ENCODE peak calls at places on chromosomes 7 and 10, in nine cellular contexts. One of them, this sample, is unnamed.
A peak's percentile ranks its signal among the peaks of the same experiment; 100 is the strongest.

GRCh38 chr7:52639981-52640380 is 395.5 kb upstream of the POM121L12 start:
- DNase-seq in SK-N-SH: no peak
- DNase-seq in HFF-Myc: no peak
- DNase-seq in A549: no peak
- DNase-seq in astrocyte of the cerebellum: peak; percentile 98
- DNase-seq in heart right ventricle: no peak
- DNase-seq in activated CD8-positive, alpha-beta T cell treated with anti-CD3 and anti-CD28 coated beads for 36 hours: no peak
- DNase-seq in GM13977: no peak
- DNase-seq in PC-9: no peak
- DNase-seq in this sample: no peak

GRCh38 chr7:2985866-2986265 is 57.8 kb downstream of the CARD11 start:
- DNase-seq in SK-N-SH: no peak
- DNase-seq in GM13977: no peak
- DNase-seq in activated CD8-positive, alpha-beta T cell treated with anti-CD3 and anti-CD28 coated beads for 36 hours: no peak
- DNase-seq in HFF-Myc: no peak
- DNase-seq in A549: no peak
- DNase-seq in heart right ventricle: no peak
- DNase-seq in PC-9: no peak
- DNase-seq in astrocyte of the cerebellum: no peak
- DNase-seq in this sample: no peak

GRCh38 chr10:67943917-67944316 is 59.5 kb downstream of the SIRT1 start:
- DNase-seq in A549: no peak
- DNase-seq in HFF-Myc: no peak
- DNase-seq in GM13977: no peak
- DNase-seq in astrocyte of the cerebellum: no peak
- DNase-seq in SK-N-SH: no peak
- DNase-seq in activated CD8-positive, alpha-beta T cell treated with anti-CD3 and anti-CD28 coated beads for 36 hours: no peak
- DNase-seq in heart right ventricle: no peak
- DNase-seq in PC-9: no peak
- DNase-seq in this sample: no peak

GRCh38 chr10:104447331-104447730 is 93.7 kb downstream of the CFAP58 start:
- DNase-seq in HFF-Myc: no peak
- DNase-seq in activated CD8-positive, alpha-beta T cell treated with anti-CD3 and anti-CD28 coated beads for 36 hours: no peak
- DNase-seq in A549: no peak
- DNase-seq in heart right ventricle: no peak
- DNase-seq in SK-N-SH: no peak
- DNase-seq in PC-9: no peak
- DNase-seq in astrocyte of the cerebellum: peak; percentile 8
- DNase-seq in GM13977: no peak
- DNase-seq in this sample: no peak

GRCh38 chr7:71482284-71482683 is 350.3 kb downstream of the GALNT17 start:
- DNase-seq in SK-N-SH: no peak
- DNase-seq in astrocyte of the cerebellum: no peak
- DNase-seq in HFF-Myc: no peak
- DNase-seq in activated CD8-positive, alpha-beta T cell treated with anti-CD3 and anti-CD28 coated beads for 36 hours: no peak
- DNase-seq in PC-9: no peak
- DNase-seq in heart right ventricle: no peak
- DNase-seq in A549: no peak
- DNase-seq in GM13977: no peak
- DNase-seq in this sample: no peak

GRCh38 chr10:62384447-62385081 is 10.4 kb downstream of the ZNF365 start:
- DNase-seq in GM13977: no peak
- DNase-seq in astrocyte of the cerebellum: no peak
- DNase-seq in HFF-Myc: no peak
- DNase-seq in PC-9: no peak
- DNase-seq in activated CD8-positive, alpha-beta T cell treated with anti-CD3 and anti-CD28 coated beads for 36 hours: no peak
- DNase-seq in A549: no peak
- DNase-seq in heart right ventricle: no peak
- DNase-seq in SK-N-SH: no peak
- DNase-seq in this sample: no peak

GRCh38 chr7:13551503-13551902 is 438.0 kb downstream of the ETV1 start:
- DNase-seq in HFF-Myc: no peak
- DNase-seq in heart right ventricle: no peak
- DNase-seq in SK-N-SH: no peak
- DNase-seq in astrocyte of the cerebellum: peak; percentile 5
- DNase-seq in activated CD8-positive, alpha-beta T cell treated with anti-CD3 and anti-CD28 coated beads for 36 hours: no peak
- DNase-seq in A549: no peak
- DNase-seq in GM13977: no peak
- DNase-seq in PC-9: no peak
- DNase-seq in this sample: no peak

GRCh38 chr7:150997817-150998216 is 7.0 kb downstream of the NOS3 start:
- DNase-seq in HFF-Myc: no peak
- DNase-seq in SK-N-SH: peak; percentile 21
- DNase-seq in GM13977: no peak
- DNase-seq in activated CD8-positive, alpha-beta T cell treated with anti-CD3 and anti-CD28 coated beads for 36 hours: no peak
- DNase-seq in heart right ventricle: no peak
- DNase-seq in astrocyte of the cerebellum: no peak
- DNase-seq in PC-9: no peak
- DNase-seq in A549: no peak
- DNase-seq in this sample: no peak

GRCh38 chr7:138029941-138030340 is 28.1 kb upstream of the CREB3L2 start:
- DNase-seq in SK-N-SH: no peak
- DNase-seq in GM13977: no peak
- DNase-seq in activated CD8-positive, alpha-beta T cell treated with anti-CD3 and anti-CD28 coated beads for 36 hours: no peak
- DNase-seq in PC-9: no peak
- DNase-seq in heart right ventricle: no peak
- DNase-seq in HFF-Myc: no peak
- DNase-seq in A549: no peak
- DNase-seq in astrocyte of the cerebellum: no peak
- DNase-seq in this sample: no peak

GRCh38 chr7:132876576-132876975 is 205.3 kb downstream of the CHCHD3 start:
- DNase-seq in heart right ventricle: no peak
- DNase-seq in astrocyte of the cerebellum: no peak
- DNase-seq in activated CD8-positive, alpha-beta T cell treated with anti-CD3 and anti-CD28 coated beads for 36 hours: no peak
- DNase-seq in PC-9: no peak
- DNase-seq in A549: no peak
- DNase-seq in SK-N-SH: no peak
- DNase-seq in HFF-Myc: no peak
- DNase-seq in GM13977: no peak
- DNase-seq in this sample: no peak

GRCh38 chr7:142563470-142563869 is 185.8 kb upstream of the PRSS1 start:
- DNase-seq in SK-N-SH: no peak
- DNase-seq in HFF-Myc: no peak
- DNase-seq in activated CD8-positive, alpha-beta T cell treated with anti-CD3 and anti-CD28 coated beads for 36 hours: no peak
- DNase-seq in PC-9: no peak
- DNase-seq in GM13977: no peak
- DNase-seq in A549: no peak
- DNase-seq in astrocyte of the cerebellum: no peak
- DNase-seq in heart right ventricle: no peak
- DNase-seq in this sample: no peak

GRCh38 chr7:150685219-150686029 is at the start of gene GIMAP2:
- DNase-seq in HFF-Myc: no peak
- DNase-seq in GM13977: peak; percentile 49
- DNase-seq in A549: no peak
- DNase-seq in heart right ventricle: peak; percentile 23
- DNase-seq in PC-9: no peak
- DNase-seq in activated CD8-positive, alpha-beta T cell treated with anti-CD3 and anti-CD28 coated beads for 36 hours: peak; percentile 49
- DNase-seq in astrocyte of the cerebellum: no peak
- DNase-seq in SK-N-SH: no peak
- DNase-seq in this sample: no peak

GRCh38 chr7:136470179-136470578 is 398.3 kb upstream of the CHRM2 start:
- DNase-seq in SK-N-SH: no peak
- DNase-seq in astrocyte of the cerebellum: no peak
- DNase-seq in PC-9: no peak
- DNase-seq in activated CD8-positive, alpha-beta T cell treated with anti-CD3 and anti-CD28 coated beads for 36 hours: no peak
- DNase-seq in GM13977: no peak
- DNase-seq in HFF-Myc: no peak
- DNase-seq in A549: no peak
- DNase-seq in heart right ventricle: no peak
- DNase-seq in this sample: no peak

DNA sequence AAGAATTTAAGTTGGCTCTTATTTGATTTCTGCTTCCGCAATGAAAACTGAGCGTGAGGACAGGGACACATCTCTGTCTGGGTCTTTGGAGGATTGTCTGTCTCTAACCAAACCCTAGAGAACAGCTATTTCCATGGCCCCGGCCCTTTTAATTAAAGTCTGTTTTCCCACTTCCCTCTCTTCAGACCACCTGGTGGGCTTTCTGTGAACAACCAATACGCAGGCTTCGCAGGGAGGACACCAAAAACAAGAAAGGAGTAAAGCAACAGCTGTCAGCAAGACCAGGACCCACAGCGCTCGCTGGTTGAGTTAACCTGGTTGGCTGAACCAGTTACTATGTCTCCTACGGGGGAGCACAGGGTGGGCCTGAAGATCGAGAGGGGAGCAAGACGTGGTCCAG is 217.1 kb upstream of the FRMD4A start:
- DNase-seq in GM13977: no peak
- DNase-seq in activated CD8-positive, alpha-beta T cell treated with anti-CD3 and anti-CD28 coated beads for 36 hours: no peak
- DNase-seq in PC-9: no peak
- DNase-seq in heart right ventricle: no peak
- DNase-seq in SK-N-SH: no peak
- DNase-seq in HFF-Myc: no peak
- DNase-seq in A549: no peak
- DNase-seq in astrocyte of the cerebellum: no peak
- DNase-seq in this sample: no peak
- TF ChIP-seq CTCF in GM13977: no peak
- TF ChIP-seq CTCF in activated CD8-positive, alpha-beta T cell treated with anti-CD3 and anti-CD28 coated beads for 36 hours: peak; percentile 14
- TF ChIP-seq CTCF in PC-9: peak; percentile 24
- TF ChIP-seq CTCF in heart right ventricle: no peak
- TF ChIP-seq CTCF in SK-N-SH: peak; percentile 27
- TF ChIP-seq CTCF in HFF-Myc: no peak
- TF ChIP-seq CTCF in A549: no peak
- TF ChIP-seq CTCF in astrocyte of the cerebellum: peak; percentile 27
- TF ChIP-seq CTCF in this sample: no peak

GRCh38 chr10:79502561-79503309 is 9.6 kb upstream of the EIF5AL1 start:
- DNase-seq in PC-9: peak; percentile 71
- DNase-seq in astrocyte of the cerebellum: no peak
- DNase-seq in HFF-Myc: no peak
- DNase-seq in heart right ventricle: no peak
- DNase-seq in GM13977: no peak
- DNase-seq in A549: peak; percentile 30
- DNase-seq in SK-N-SH: peak; percentile 52
- DNase-seq in activated CD8-positive, alpha-beta T cell treated with anti-CD3 and anti-CD28 coated beads for 36 hours: no peak
- DNase-seq in this sample: no peak
- TF ChIP-seq CTCF in PC-9: peak; percentile 77
- TF ChIP-seq CTCF in astrocyte of the cerebellum: peak; percentile 50
- TF ChIP-seq CTCF in HFF-Myc: peak; percentile 40
- TF ChIP-seq CTCF in heart right ventricle: peak; percentile 13
- TF ChIP-seq CTCF in GM13977: peak; percentile 38
- TF ChIP-seq CTCF in A549: peak; percentile 52
- TF ChIP-seq CTCF in SK-N-SH: peak; percentile 47
- TF ChIP-seq CTCF in activated CD8-positive, alpha-beta T cell treated with anti-CD3 and anti-CD28 coated beads for 36 hours: no peak
- TF ChIP-seq CTCF in this sample: peak; percentile 76

GRCh38 chr10:71836594-71836970 is 14.5 kb downstream of the PSAP start:
- DNase-seq in PC-9: no peak
- DNase-seq in GM13977: no peak
- DNase-seq in HFF-Myc: no peak
- DNase-seq in SK-N-SH: no peak
- DNase-seq in A549: no peak
- DNase-seq in activated CD8-positive, alpha-beta T cell treated with anti-CD3 and anti-CD28 coated beads for 36 hours: no peak
- DNase-seq in heart right ventricle: peak; percentile 25
- DNase-seq in astrocyte of the cerebellum: peak; percentile 37
- DNase-seq in this sample: no peak

GRCh38 chr10:71834343-71834674 is 16.7 kb downstream of the PSAP start:
- DNase-seq in SK-N-SH: no peak
- DNase-seq in A549: no peak
- DNase-seq in PC-9: no peak
- DNase-seq in heart right ventricle: no peak
- DNase-seq in HFF-Myc: no peak
- DNase-seq in astrocyte of the cerebellum: no peak
- DNase-seq in activated CD8-positive, alpha-beta T cell treated with anti-CD3 and anti-CD28 coated beads for 36 hours: no peak
- DNase-seq in GM13977: no peak
- DNase-seq in this sample: no peak

GRCh38 chr10:71838264-71839211 is 12.5 kb downstream of the PSAP start:
- DNase-seq in A549: peak; percentile 36
- DNase-seq in PC-9: peak; percentile 87
- DNase-seq in HFF-Myc: no peak
- DNase-seq in SK-N-SH: no peak
- DNase-seq in GM13977: no peak
- DNase-seq in astrocyte of the cerebellum: no peak
- DNase-seq in activated CD8-positive, alpha-beta T cell treated with anti-CD3 and anti-CD28 coated beads for 36 hours: no peak
- DNase-seq in heart right ventricle: no peak
- DNase-seq in this sample: no peak

GRCh38 chr10:71835671-71836593 is 15.1 kb downstream of the PSAP start:
- DNase-seq in SK-N-SH: peak; percentile 85
- DNase-seq in HFF-Myc: peak; percentile 93
- DNase-seq in A549: no peak
- DNase-seq in PC-9: no peak
- DNase-seq in activated CD8-positive, alpha-beta T cell treated with anti-CD3 and anti-CD28 coated beads for 36 hours: peak; percentile 39
- DNase-seq in heart right ventricle: peak; percentile 72
- DNase-seq in GM13977: peak; percentile 89
- DNase-seq in astrocyte of the cerebellum: peak; percentile 97
- DNase-seq in this sample: no peak

DNA sequence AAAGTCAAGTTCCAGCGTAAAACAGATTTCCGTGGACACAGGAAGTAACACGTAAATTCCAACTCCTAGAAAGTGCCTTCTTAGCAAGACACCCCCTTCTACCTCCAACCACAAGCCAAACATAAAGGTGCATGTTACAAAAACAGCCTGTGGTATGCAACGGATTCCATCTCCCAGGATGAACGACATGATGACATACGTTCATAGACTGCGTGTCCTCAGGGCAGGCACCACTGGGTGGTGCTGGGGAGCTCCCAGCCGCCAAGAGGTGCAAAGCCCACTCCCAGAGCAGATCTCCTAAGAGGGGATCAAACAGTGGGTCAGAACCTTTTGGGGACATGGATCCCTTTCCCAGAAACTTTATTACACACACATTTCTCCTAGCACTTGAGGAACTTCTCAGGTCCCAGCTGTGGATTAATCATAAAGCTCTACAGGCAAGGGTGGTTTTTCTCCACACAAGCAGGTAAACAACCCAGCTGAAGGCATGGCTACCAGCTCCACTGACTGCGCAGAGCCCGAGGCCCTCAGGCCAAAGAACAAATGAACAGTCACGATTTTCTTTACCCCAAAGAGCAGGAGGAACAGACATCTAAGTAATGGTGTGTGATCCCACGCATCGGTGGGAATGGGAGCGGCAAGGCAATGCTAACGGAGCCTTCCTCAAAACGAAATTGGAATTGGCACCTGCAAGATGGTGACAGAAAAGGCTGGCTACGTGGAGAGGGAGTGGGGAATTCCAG is 13.8 kb downstream of the PSAP start:
- DNase-seq in HFF-Myc: no peak
- DNase-seq in astrocyte of the cerebellum: no peak
- DNase-seq in GM13977: no peak
- DNase-seq in SK-N-SH: peak; percentile 40
- DNase-seq in activated CD8-positive, alpha-beta T cell treated with anti-CD3 and anti-CD28 coated beads for 36 hours: peak; percentile 34
- DNase-seq in A549: peak; percentile 56
- DNase-seq in PC-9: no peak
- DNase-seq in heart right ventricle: no peak
- DNase-seq in this sample: no peak
- TF ChIP-seq CTCF in HFF-Myc: peak; percentile 35
- TF ChIP-seq CTCF in astrocyte of the cerebellum: peak; percentile 67
- TF ChIP-seq CTCF in GM13977: peak; percentile 59
- TF ChIP-seq CTCF in SK-N-SH: peak; percentile 50
- TF ChIP-seq CTCF in activated CD8-positive, alpha-beta T cell treated with anti-CD3 and anti-CD28 coated beads for 36 hours: peak; percentile 48
- TF ChIP-seq CTCF in A549: peak; percentile 34
- TF ChIP-seq CTCF in PC-9: no peak
- TF ChIP-seq CTCF in heart right ventricle: peak; percentile 6
- TF ChIP-seq CTCF in this sample: peak; percentile 71

DNA sequence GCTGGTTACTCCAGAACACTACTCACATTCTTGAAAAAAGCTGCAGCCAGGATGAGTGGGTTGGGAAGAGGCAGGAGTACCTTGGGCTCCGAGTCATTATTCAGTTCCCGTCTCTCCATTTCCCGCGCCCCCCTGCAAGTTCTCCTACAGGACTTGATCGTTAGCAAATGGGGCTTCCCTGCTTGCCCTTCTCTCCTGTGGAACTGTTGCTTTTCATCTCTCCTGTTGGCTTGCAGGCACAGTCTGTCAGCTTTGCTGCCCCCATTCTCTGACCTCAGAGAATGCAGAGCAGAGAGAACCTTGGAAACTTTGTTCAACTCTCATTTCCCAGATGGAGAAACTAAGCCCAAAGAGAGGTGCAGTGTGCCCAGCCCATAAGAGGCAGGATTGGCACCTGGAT is 35.6 kb upstream of the LRRC4 start:
- DNase-seq in activated CD8-positive, alpha-beta T cell treated with anti-CD3 and anti-CD28 coated beads for 36 hours: no peak
- DNase-seq in HFF-Myc: no peak
- DNase-seq in SK-N-SH: no peak
- DNase-seq in heart right ventricle: no peak
- DNase-seq in PC-9: no peak
- DNase-seq in GM13977: no peak
- DNase-seq in A549: no peak
- DNase-seq in astrocyte of the cerebellum: no peak
- DNase-seq in this sample: no peak
- TF ChIP-seq CTCF in activated CD8-positive, alpha-beta T cell treated with anti-CD3 and anti-CD28 coated beads for 36 hours: no peak
- TF ChIP-seq CTCF in HFF-Myc: no peak
- TF ChIP-seq CTCF in SK-N-SH: peak; percentile 23
- TF ChIP-seq CTCF in heart right ventricle: no peak
- TF ChIP-seq CTCF in PC-9: no peak
- TF ChIP-seq CTCF in GM13977: no peak
- TF ChIP-seq CTCF in A549: no peak
- TF ChIP-seq CTCF in astrocyte of the cerebellum: no peak
- TF ChIP-seq CTCF in this sample: peak; percentile 32

This sample was measured in chondrocyte.